ENCODE peak calls at places on chromosomes 4 and X, in nine cellular contexts. F is prostate gland; X is H9; A is fibroblast of lung; D is right atrium auricular region; W is endodermal cell; P is CD4-positive, CD25-positive, alpha-beta regulatory T cell; H is upper lobe of left lung; Z is thyroid gland. E is an unnamed sample. For H3K9me3, the result is how much of the 10 kb centered on the place peaks cover.

GRCh38 chr4:159444668-159445067 is 341.8 kb downstream of the RAPGEF2 start:
- DNase-seq in F (no peak), X (no peak), A (no peak), D (no peak), W (no peak), P (no peak), H (no peak), Z (no peak), E (no peak)

GRCh38 chr4:183165371-183165770 is 66.3 kb downstream of the WWC2 start:
- DNase-seq in F (no peak), X (no peak), A (no peak), D (no peak), W (no peak), P (no peak), H (no peak), Z (no peak), E (no peak)

GRCh38 chr4:181301735-181302380 is 941.3 kb upstream of the TENM3 start:
- DNase-seq in F (peak), X (peak), A (peak), D (no peak), W (peak), P (no peak), H (peak), Z (peak), E (peak)

GRCh38 chrX:9494806-9495205 is 29.9 kb downstream of the TBL1X start:
- DNase-seq in F (no peak), X (no peak), A (peak), D (no peak), W (no peak), P (no peak), H (no peak), Z (no peak), E (no peak)

GRCh38 chr4:99921174-99921573 is 25.2 kb downstream of the DNAJB14 start:
- DNase-seq in F (no peak), X (no peak), A (no peak), D (no peak), W (no peak), P (no peak), H (no peak), Z (no peak), E (no peak)

GRCh38 chr4:152485726-152486276 is 50.1 kb downstream of the FBXW7 start:
- DNase-seq in F (no peak), X (no peak), A (peak), D (no peak), W (no peak), P (peak), H (no peak), Z (no peak), E (no peak)

GRCh38 chr4:148097811-148098210 is 344.4 kb downstream of the NR3C2 start:
- DNase-seq in F (no peak), X (no peak), A (no peak), D (no peak), W (no peak), P (no peak), H (no peak), Z (no peak), E (no peak)

GRCh38 chrX:133188631-133189030 is 29.5 kb downstream of the TFDP3 start:
- DNase-seq in F (no peak), X (no peak), A (no peak), D (no peak), W (no peak), P (no peak), H (no peak), Z (no peak), E (no peak)

GRCh38 chr4:153522800-153523089 is 56.6 kb downstream of the TMEM131L start:
- DNase-seq in F (no peak), X (no peak), A (no peak), D (no peak), W (no peak), P (peak), H (no peak), Z (no peak), E (no peak)

GRCh38 chrX:134542485-134542884 is 82.5 kb downstream of the HPRT1 start:
- DNase-seq in F (no peak), X (no peak), A (peak), D (peak), W (peak), P (no peak), H (no peak), Z (peak), E (no peak)

GRCh38 chrX:68411729-68412128 is 21.6 kb downstream of the OPHN1 start:
- DNase-seq in F (peak), X (no peak), A (no peak), D (no peak), W (no peak), P (no peak), H (no peak), Z (no peak), E (no peak)

GRCh38 chr4:107492566-107492965 is 227.5 kb downstream of the PAPSS1 start:
- DNase-seq in F (no peak), X (no peak), A (no peak), D (no peak), W (no peak), P (no peak), H (peak), Z (no peak), E (no peak)

GRCh38 chrX:19747672-19748610 is 139.5 kb downstream of the SH3KBP1 start:
- DNase-seq in F (no peak), X (no peak), A (no peak), D (no peak), W (no peak), P (peak), H (peak), Z (peak), E (peak)

GRCh38 chrX:67917412-67918010 is 373.7 kb downstream of the AR start:
- DNase-seq in F (no peak), X (no peak), A (no peak), D (no peak), W (no peak), P (no peak), H (no peak), Z (no peak), E (no peak)

GRCh38 chr4:87677731-87678130 is 27.7 kb downstream of the DMP1 start:
- DNase-seq in F (no peak), X (no peak), A (no peak), D (no peak), W (no peak), P (no peak), H (no peak), Z (no peak), E (no peak)

GRCh38 chrX:143934542-143934941 is 50.7 kb downstream of the UBE2NL start:
- DNase-seq in F (no peak), X (no peak), A (no peak), D (no peak), W (no peak), P (no peak), H (no peak), Z (no peak), E (no peak)

GRCh38 chr4:100299019-100299418 is 108.8 kb upstream of the DDIT4L start:
- DNase-seq in F (no peak), X (no peak), A (peak), D (no peak), W (no peak), P (no peak), H (no peak), Z (no peak), E (no peak)

DNA sequence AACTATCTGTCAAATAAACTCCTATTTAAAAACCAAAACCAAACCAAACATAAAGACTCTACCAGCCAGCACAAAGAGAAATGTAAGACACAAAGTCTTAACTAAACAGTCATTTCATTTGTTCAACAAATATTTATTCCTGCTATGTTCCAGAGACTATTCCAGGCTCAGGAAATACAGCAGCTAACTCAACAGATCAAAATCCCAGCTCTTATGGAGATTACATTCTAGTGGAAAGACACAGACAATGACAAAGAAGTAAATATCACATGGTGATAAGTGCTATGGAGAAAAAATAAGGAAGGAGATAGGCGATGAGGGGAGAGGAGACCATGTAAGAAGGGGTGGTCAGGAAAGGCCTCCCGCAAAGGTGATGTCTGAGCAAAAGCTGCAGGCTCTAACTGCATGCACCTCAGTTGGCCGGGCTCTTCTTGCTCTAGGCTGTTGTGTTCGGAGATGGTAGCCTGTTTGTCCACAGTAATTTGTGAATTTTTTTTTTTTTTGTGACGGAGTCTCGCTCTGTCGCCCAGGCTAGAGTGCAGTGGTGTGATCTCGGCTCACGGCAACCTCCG is 15.1 kb downstream of the PPEF1 start:
- DNase-seq in F (peak), X (no peak), A (no peak), D (no peak), W (no peak), P (no peak), H (no peak), Z (no peak), E (no peak)
- H3K27ac ChIP-seq in F (peak), X (no peak), A (no peak), D (no peak), W (no peak), P (no peak), H (peak), Z (no peak), E (no peak)

DNA sequence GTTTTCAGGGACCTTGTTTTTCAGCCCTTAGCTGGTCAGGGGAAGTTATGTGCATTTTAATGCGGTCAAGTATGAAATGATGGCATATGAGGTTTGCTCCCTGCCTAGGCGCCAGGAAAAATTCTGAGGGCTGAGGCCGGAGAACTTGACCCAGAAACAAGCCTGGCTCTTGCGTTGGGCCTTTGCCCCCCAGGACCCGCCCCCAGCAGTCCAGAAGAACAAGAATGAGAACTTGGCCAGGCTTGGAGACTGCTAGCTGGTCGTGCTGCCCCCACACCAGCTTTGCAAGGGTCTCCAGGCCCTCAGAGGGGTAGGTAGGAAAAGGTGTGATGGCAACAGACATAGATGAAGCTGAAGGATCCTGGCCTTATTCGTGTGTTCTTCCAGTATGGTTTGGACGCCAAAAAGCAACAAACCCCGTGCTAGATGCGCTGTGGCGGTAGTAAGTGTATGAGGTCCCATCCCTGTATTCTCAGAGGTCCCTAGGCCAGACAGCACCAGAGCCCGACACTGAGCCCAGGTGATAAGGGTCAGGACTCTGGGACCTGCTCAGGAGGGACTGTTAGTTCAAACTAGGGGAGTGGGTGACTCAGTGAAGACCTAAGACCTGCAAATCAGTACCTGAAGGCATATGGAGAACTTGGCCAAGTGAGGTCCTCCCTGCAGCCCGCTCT is 10.5 kb downstream of the NKX3-2 start:
- DNase-seq in F (no peak), X (no peak), A (no peak), D (no peak), W (peak), P (no peak), H (no peak), Z (no peak), E (no peak)
- H3K9me3 ChIP-seq in F (under half), X (under half), A (under half), D (under half), W (under half), P (under half), H (under half), Z (under half), E (under half)

GRCh38 chrX:119762718-119763117 is 4.3 kb downstream of the SOWAHD start:
- DNase-seq in F (no peak), X (no peak), A (no peak), D (no peak), W (no peak), P (no peak), H (no peak), Z (peak), E (no peak)
- H3K27ac ChIP-seq in F (no peak), X (no peak), A (no peak), D (no peak), W (no peak), P (no peak), H (no peak), Z (no peak), E (no peak)

GRCh38 chrX:115929480-115929879 is 241.1 kb upstream of the AGTR2 start:
- DNase-seq in F (no peak), X (no peak), A (no peak), D (no peak), W (no peak), P (no peak), H (no peak), Z (no peak), E (no peak)
- H3K9me3 ChIP-seq in F (under half), X (under half), A (under half), D (under half), W (under half), P (under half), H (under half), Z (under half), E (under half)

GRCh38 chr4:53816561-53816960 is 225.3 kb upstream of the LNX1 start:
- DNase-seq in F (no peak), X (no peak), A (no peak), D (no peak), W (no peak), P (no peak), H (no peak), Z (no peak), E (no peak)
- H3K27ac ChIP-seq in F (no peak), X (no peak), A (no peak), D (no peak), W (no peak), P (no peak), H (no peak), Z (no peak), E (no peak)

DNA sequence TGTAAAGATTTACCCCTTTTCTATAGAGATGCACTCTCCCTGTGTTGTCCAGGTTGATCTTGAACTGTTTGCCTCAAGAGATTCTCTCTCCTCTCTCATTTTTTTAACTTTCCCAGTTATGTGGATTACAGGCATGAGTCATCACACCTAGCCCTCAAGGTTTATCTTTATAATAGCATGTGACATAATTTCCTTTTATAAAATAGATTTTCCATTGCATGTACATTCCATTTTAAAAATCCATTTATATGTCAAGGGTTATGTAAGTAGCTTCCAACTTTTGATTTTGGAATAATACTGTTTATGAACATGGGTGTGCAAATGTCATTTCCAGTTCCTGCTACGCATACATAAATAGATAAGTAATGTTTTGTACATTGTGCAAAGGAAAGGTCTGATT is 20.6 kb downstream of the ZNF721 start:
- DNase-seq in F (no peak), X (no peak), A (no peak), D (no peak), W (no peak), P (no peak), H (no peak), Z (no peak), E (no peak)
- H3K9me3 ChIP-seq in F (under half), X (under half), A (under half), D (under half), W (under half), P (half or more), H (under half), Z (under half), E (under half)

GRCh38 chr4:8063974-8064563 is 94.5 kb downstream of the ABLIM2 start:
- DNase-seq in F (no peak), X (no peak), A (no peak), D (no peak), W (no peak), P (no peak), H (no peak), Z (no peak), E (no peak)
- H3K27ac ChIP-seq in F (no peak), X (no peak), A (no peak), D (no peak), W (no peak), P (no peak), H (no peak), Z (no peak), E (no peak)

E was measured in Peyer's patch.